ENCODE peak calls at places on chromosomes 11 and 22, in five cellular contexts. R is activated CD4-positive, CD25-positive, alpha-beta regulatory T cell treated with anti-CD3 and anti-CD28 coated beads, Interleukin-2, amount 50 U/mL, for 16 hours; X is K562; K is T-helper 9 cell; P is ureter. H is an unnamed sample.

GRCh38 chr11:59520741-59521140 is 9.4 kb downstream of the OR4D9 start:
- DNase-seq in K (no peak), P (no peak), R (no peak), X (no peak), H (no peak)

GRCh38 chr11:2271077-2271326 is 614 bp upstream of the ASCL2 start:
- DNase-seq in P (peak), R (no peak), X (peak), K (no peak), H (no peak)

GRCh38 chr22:35564975-35565867 is 24.6 kb downstream of the RASD2 start:
- DNase-seq in P (no peak), X (no peak), R (no peak), K (no peak), H (no peak)

GRCh38 chr11:45897556-45897955 is 9.5 kb downstream of the FREY1 start:
- DNase-seq in R (no peak), X (no peak), P (no peak), K (no peak), H (no peak)

GRCh38 chr22:22410121-22410520 is 98.4 kb downstream of the ZNF280B start:
- DNase-seq in X (peak), P (no peak), K (no peak), R (no peak), H (no peak)

GRCh38 chr11:13169709-13170108 is 107.9 kb upstream of the BMAL1 start:
- DNase-seq in R (no peak), K (no peak), X (no peak), P (no peak), H (peak)

GRCh38 chr22:41657709-41658108 is 31.0 kb downstream of the SNU13 start:
- DNase-seq in K (no peak), R (no peak), X (no peak), P (no peak), H (no peak)

GRCh38 chr11:95268386-95268785 is 37.4 kb upstream of the SESN3 start:
- DNase-seq in K (no peak), X (no peak), P (no peak), R (no peak), H (no peak)

GRCh38 chr11:118916842-118917388 is 8.8 kb downstream of the BCL9L start:
- DNase-seq in R (no peak), X (no peak), K (no peak), P (peak), H (peak)

GRCh38 chr11:60982184-60982583 is 10.7 kb downstream of the CD6 start:
- DNase-seq in R (no peak), X (no peak), P (no peak), K (no peak), H (no peak)

GRCh38 chr22:37454857-37455686 is 27.8 kb upstream of the ELFN2 start:
- DNase-seq in P (no peak), R (no peak), X (peak), K (no peak), H (peak)

GRCh38 chr11:27718346-27718852 is 18.1 kb upstream of the BDNF start:
- DNase-seq in P (peak), R (no peak), K (no peak), X (no peak), H (peak)

GRCh38 chr11:75821202-75821601 is 6.2 kb downstream of the UVRAG start:
- DNase-seq in X (no peak), R (no peak), P (no peak), K (no peak), H (no peak)